ENCODE peak calls at places on chromosomes 12 and 14, in seven cellular contexts. One of them, this sample, is unnamed.

GRCh38 chr14:78970677-78971076 is 800.5 kb downstream of the NRXN3 start:
- DNase-seq in stimulated activated CD8-positive, alpha-beta memory T cell treated with anti-CD3 and anti-CD28 coated beads, Interleukin-7, amount 100 ng/mL, for 1 hour: no peak
- DNase-seq in HEK293T: no peak
- DNase-seq in D721Med: no peak
- DNase-seq in neuronal stem cell: no peak
- DNase-seq in T-helper 2 cell: no peak
- DNase-seq in effector memory CD4-positive, alpha-beta T cell: no peak
- DNase-seq in this sample: no peak

GRCh38 chr14:72434856-72435255 is 459.0 kb downstream of the DPF3 start:
- DNase-seq in stimulated activated CD8-positive, alpha-beta memory T cell treated with anti-CD3 and anti-CD28 coated beads, Interleukin-7, amount 100 ng/mL, for 1 hour: no peak
- DNase-seq in HEK293T: no peak
- DNase-seq in D721Med: no peak
- DNase-seq in neuronal stem cell: no peak
- DNase-seq in T-helper 2 cell: no peak
- DNase-seq in effector memory CD4-positive, alpha-beta T cell: no peak
- DNase-seq in this sample: no peak

GRCh38 chr12:114682101-114682919 is 1.7 kb downstream of the TBX3 start:
- DNase-seq in stimulated activated CD8-positive, alpha-beta memory T cell treated with anti-CD3 and anti-CD28 coated beads, Interleukin-7, amount 100 ng/mL, for 1 hour: no peak
- DNase-seq in HEK293T: no peak
- DNase-seq in D721Med: no peak
- DNase-seq in neuronal stem cell: no peak
- DNase-seq in T-helper 2 cell: no peak
- DNase-seq in effector memory CD4-positive, alpha-beta T cell: no peak
- DNase-seq in this sample: no peak

GRCh38 chr12:98894412-98895085 is 249.5 kb downstream of the APAF1 start:
- DNase-seq in stimulated activated CD8-positive, alpha-beta memory T cell treated with anti-CD3 and anti-CD28 coated beads, Interleukin-7, amount 100 ng/mL, for 1 hour: no peak
- DNase-seq in HEK293T: peak
- DNase-seq in D721Med: peak
- DNase-seq in neuronal stem cell: no peak
- DNase-seq in T-helper 2 cell: no peak
- DNase-seq in effector memory CD4-positive, alpha-beta T cell: no peak
- DNase-seq in this sample: no peak

GRCh38 chr14:38257500-38257899 is 1.6 kb upstream of the CLEC14A start:
- DNase-seq in stimulated activated CD8-positive, alpha-beta memory T cell treated with anti-CD3 and anti-CD28 coated beads, Interleukin-7, amount 100 ng/mL, for 1 hour: no peak
- DNase-seq in HEK293T: no peak
- DNase-seq in D721Med: no peak
- DNase-seq in neuronal stem cell: no peak
- DNase-seq in T-helper 2 cell: no peak
- DNase-seq in effector memory CD4-positive, alpha-beta T cell: no peak
- DNase-seq in this sample: no peak

GRCh38 chr12:65875635-65876034 is 51.4 kb downstream of the HMGA2 start:
- DNase-seq in stimulated activated CD8-positive, alpha-beta memory T cell treated with anti-CD3 and anti-CD28 coated beads, Interleukin-7, amount 100 ng/mL, for 1 hour: no peak
- DNase-seq in HEK293T: no peak
- DNase-seq in D721Med: no peak
- DNase-seq in neuronal stem cell: no peak
- DNase-seq in T-helper 2 cell: no peak
- DNase-seq in effector memory CD4-positive, alpha-beta T cell: no peak
- DNase-seq in this sample: no peak

GRCh38 chr14:36215217-36215598 is 38.7 kb upstream of the PTCSC3 start:
- DNase-seq in stimulated activated CD8-positive, alpha-beta memory T cell treated with anti-CD3 and anti-CD28 coated beads, Interleukin-7, amount 100 ng/mL, for 1 hour: no peak
- DNase-seq in HEK293T: no peak
- DNase-seq in D721Med: no peak
- DNase-seq in neuronal stem cell: no peak
- DNase-seq in T-helper 2 cell: no peak
- DNase-seq in effector memory CD4-positive, alpha-beta T cell: no peak
- DNase-seq in this sample: no peak

GRCh38 chr14:104230946-104231345 is 92.6 kb downstream of the KIF26A start:
- DNase-seq in stimulated activated CD8-positive, alpha-beta memory T cell treated with anti-CD3 and anti-CD28 coated beads, Interleukin-7, amount 100 ng/mL, for 1 hour: no peak
- DNase-seq in HEK293T: no peak
- DNase-seq in D721Med: no peak
- DNase-seq in neuronal stem cell: no peak
- DNase-seq in T-helper 2 cell: no peak
- DNase-seq in effector memory CD4-positive, alpha-beta T cell: no peak
- DNase-seq in this sample: no peak

GRCh38 chr14:65414961-65415589 is 2.5 kb downstream of the FUT8 start:
- DNase-seq in stimulated activated CD8-positive, alpha-beta memory T cell treated with anti-CD3 and anti-CD28 coated beads, Interleukin-7, amount 100 ng/mL, for 1 hour: no peak
- DNase-seq in HEK293T: no peak
- DNase-seq in D721Med: no peak
- DNase-seq in neuronal stem cell: no peak
- DNase-seq in T-helper 2 cell: no peak
- DNase-seq in effector memory CD4-positive, alpha-beta T cell: no peak
- DNase-seq in this sample: no peak

GRCh38 chr12:105369014-105369413 is 38.5 kb downstream of the C12orf75 start:
- DNase-seq in stimulated activated CD8-positive, alpha-beta memory T cell treated with anti-CD3 and anti-CD28 coated beads, Interleukin-7, amount 100 ng/mL, for 1 hour: no peak
- DNase-seq in HEK293T: no peak
- DNase-seq in D721Med: no peak
- DNase-seq in neuronal stem cell: no peak
- DNase-seq in T-helper 2 cell: no peak
- DNase-seq in effector memory CD4-positive, alpha-beta T cell: no peak
- DNase-seq in this sample: no peak

GRCh38 chr12:121144416-121144914 is 11.8 kb downstream of the P2RX7 start:
- DNase-seq in stimulated activated CD8-positive, alpha-beta memory T cell treated with anti-CD3 and anti-CD28 coated beads, Interleukin-7, amount 100 ng/mL, for 1 hour: no peak
- DNase-seq in HEK293T: no peak
- DNase-seq in D721Med: no peak
- DNase-seq in neuronal stem cell: no peak
- DNase-seq in T-helper 2 cell: no peak
- DNase-seq in effector memory CD4-positive, alpha-beta T cell: no peak
- DNase-seq in this sample: no peak